ENCODE peak calls at places on chromosomes 6 and 20, in ten cellular contexts. T is B cell; N is G401; U is iPS-NIHi11; E is stimulated activated CD8-positive, alpha-beta memory T cell treated with anti-CD3 and anti-CD28 coated beads, Interleukin-2, amount 100 ng/mL, for 1 hour; L is T-helper 2 cell; A is NAMALWA; I is iris pigment epithelial cell; B is AG10803; C is activated CD4-positive, alpha-beta T cell treated with anti-CD3 and anti-CD28 coated beads, Interleukin-2, amount 50 U/mL, for 4 hours. W is an unnamed sample.

GRCh38 chr20:25024171-25024570 is 31.6 kb upstream of the APMAP start:
- DNase-seq in T (no peak), N (no peak), U (no peak), E (no peak), L (no peak), A (no peak), I (no peak), B (no peak), C (no peak), W (no peak)

GRCh38 chr6:79927758-79928157 is 19.6 kb downstream of the ELOVL4 start:
- DNase-seq in T (no peak), N (no peak), U (no peak), E (no peak), L (no peak), A (no peak), I (no peak), B (no peak), C (no peak), W (no peak)

GRCh38 chr6:118391086-118391485 is 157.0 kb upstream of the PLN start:
- DNase-seq in T (no peak), N (no peak), U (no peak), E (no peak), L (no peak), A (no peak), I (peak; percentile 42), B (peak; percentile 29), C (no peak), W (no peak)

GRCh38 chr20:25254986-25255680 is 7.2 kb downstream of the PYGB start:
- DNase-seq in T (no peak), N (no peak), U (no peak), E (no peak), L (no peak), A (no peak), I (no peak), B (no peak), C (no peak), W (no peak)

GRCh38 chr6:7628479-7628878 is 38.5 kb downstream of the SNRNP48 start:
- DNase-seq in T (no peak), N (no peak), U (no peak), E (no peak), L (no peak), A (no peak), I (peak; percentile 54), B (peak; percentile 54), C (no peak), W (no peak)

GRCh38 chr6:113607821-113608545 is 249.2 kb upstream of the MARCKS start:
- DNase-seq in T (no peak), N (no peak), U (no peak), E (no peak), L (no peak), A (no peak), I (no peak), B (no peak), C (no peak), W (no peak)

GRCh38 chr6:150940951-150941350 is 75.4 kb downstream of the MTHFD1L start:
- DNase-seq in T (no peak), N (no peak), U (no peak), E (no peak), L (no peak), A (no peak), I (peak; percentile 68), B (peak; percentile 93), C (no peak), W (no peak)

GRCh38 chr6:92577077-92577719 is 842.2 kb downstream of the EPHA7 start:
- DNase-seq in T (no peak), N (no peak), U (peak; percentile 17), E (no peak), L (no peak), A (no peak), I (peak; percentile 36), B (peak; percentile 68), C (no peak), W (no peak)

GRCh38 chr6:34638834-34639736 is 57.5 kb downstream of the ILRUN start:
- DNase-seq in T (peak; percentile 25), N (no peak), U (no peak), E (no peak), L (no peak), A (peak; percentile 26), I (no peak), B (peak; percentile 6), C (no peak), W (no peak)

GRCh38 chr20:48544402-48545333 is 283.1 kb downstream of the PREX1 start:
- DNase-seq in T (no peak), N (no peak), U (no peak), E (no peak), L (no peak), A (no peak), I (no peak), B (no peak), C (no peak), W (no peak)

GRCh38 chr20:10412591-10413408 is 21.2 kb downstream of the MKKS start:
- DNase-seq in T (no peak), N (peak; percentile 37), U (no peak), E (no peak), L (no peak), A (no peak), I (no peak), B (no peak), C (no peak), W (no peak)

GRCh38 chr20:32539817-32540675 is 45.1 kb downstream of the NOL4L start:
- DNase-seq in T (no peak), N (no peak), U (no peak), E (peak; percentile 48), L (peak; percentile 57), A (peak; percentile 36), I (no peak), B (no peak), C (peak; percentile 44), W (peak; percentile 72)

GRCh38 chr20:24894488-24894887 is 54.6 kb upstream of the CST7 start:
- DNase-seq in T (no peak), N (no peak), U (no peak), E (no peak), L (no peak), A (no peak), I (no peak), B (no peak), C (no peak), W (no peak)

GRCh38 chr6:40803897-40804702 is 216.9 kb upstream of the LRFN2 start:
- DNase-seq in T (no peak), N (no peak), U (no peak), E (no peak), L (no peak), A (peak; percentile 11), I (peak; percentile 17), B (peak; percentile 8), C (no peak), W (no peak)

GRCh38 chr6:16438677-16439615 is 200.6 kb downstream of the GMPR start:
- DNase-seq in T (no peak), N (no peak), U (peak; percentile 46), E (no peak), L (no peak), A (no peak), I (peak; percentile 61), B (peak; percentile 56), C (no peak), W (no peak)

GRCh38 chr6:168035661-168036616 is 38.5 kb downstream of the KIF25 start:
- DNase-seq in T (no peak), N (no peak), U (no peak), E (no peak), L (no peak), A (no peak), I (peak; percentile 36), B (peak; percentile 8), C (no peak), W (no peak)

GRCh38 chr6:157885876-157886275 is 62.8 kb downstream of the SNX9 start:
- DNase-seq in T (no peak), N (no peak), U (no peak), E (no peak), L (no peak), A (peak; percentile 48), I (no peak), B (no peak), C (no peak), W (no peak)

GRCh38 chr6:140653985-140654384 is 1279.5 kb upstream of the CITED2 start:
- DNase-seq in T (no peak), N (no peak), U (no peak), E (no peak), L (no peak), A (no peak), I (no peak), B (no peak), C (no peak), W (no peak)

GRCh38 chr20:18032977-18033892 is 24.5 kb downstream of the OVOL2 start:
- DNase-seq in T (no peak), N (no peak), U (peak; percentile 49), E (no peak), L (no peak), A (no peak), I (no peak), B (no peak), C (no peak), W (no peak)

GRCh38 chr6:156617376-156617775 is 159.8 kb upstream of the ARID1B start:
- DNase-seq in T (no peak), N (no peak), U (no peak), E (no peak), L (no peak), A (no peak), I (peak; percentile 30), B (peak; percentile 18), C (no peak), W (no peak)

GRCh38 chr6:9540534-9541126 is 874.2 kb downstream of the TFAP2A start:
- DNase-seq in T (no peak), N (peak; percentile 16), U (peak; percentile 47), E (no peak), L (no peak), A (peak; percentile 71), I (peak; percentile 62), B (peak; percentile 48), C (no peak), W (no peak)

GRCh38 chr6:27726620-27727023 is 185.6 kb downstream of the OR2B2 start:
- DNase-seq in T (no peak), N (no peak), U (peak; percentile 9), E (no peak), L (no peak), A (peak; percentile 5), I (peak; percentile 42), B (no peak), C (no peak), W (no peak)

GRCh38 chr6:115891111-115891669 is 169.5 kb downstream of the FRK start:
- DNase-seq in T (no peak), N (no peak), U (no peak), E (no peak), L (no peak), A (no peak), I (peak; percentile 48), B (peak; percentile 39), C (no peak), W (no peak)

GRCh38 chr20:43988451-43988850 is 73.8 kb downstream of the TOX2 start:
- DNase-seq in T (no peak), N (no peak), U (no peak), E (no peak), L (no peak), A (no peak), I (no peak), B (no peak), C (no peak), W (no peak)

GRCh38 chr6:150072201-150072600 is 3.3 kb upstream of the ULBP3 start:
- DNase-seq in T (no peak), N (no peak), U (peak; percentile 48), E (peak; percentile 14), L (no peak), A (peak; percentile 37), I (peak; percentile 13), B (peak; percentile 39), C (peak; percentile 21), W (no peak)

GRCh38 chr6:54768542-54768941 is 78.0 kb upstream of the FAM83B start:
- DNase-seq in T (no peak), N (no peak), U (no peak), E (no peak), L (no peak), A (no peak), I (no peak), B (no peak), C (no peak), W (no peak)

GRCh38 chr6:6218246-6219085 is 102.0 kb downstream of the F13A1 start:
- DNase-seq in T (no peak), N (no peak), U (no peak), E (no peak), L (no peak), A (no peak), I (peak; percentile 3), B (peak; percentile 53), C (no peak), W (no peak)

GRCh38 chr6:137013031-137013430 is 31.7 kb downstream of the IL20RA start:
- DNase-seq in T (no peak), N (no peak), U (no peak), E (no peak), L (no peak), A (no peak), I (no peak), B (peak; percentile 82), C (no peak), W (no peak)

W was measured in GDM1.